ENCODE peak calls at places on chromosomes 3 and 15, in eight cellular contexts. D is neuronal stem cell, C is H7, O is heart left ventricle, J is GM12891, E is tibial nerve, U is ELR, H is GM04504. K is an unnamed sample.

GRCh38 chr3:183328823-183329222 is 75.8 kb downstream of the B3GNT5 start:
- DNase-seq in D (no peak), C (no peak), O (no peak), J (no peak), E (no peak), U (peak; percentile 76), H (no peak), K (no peak)

GRCh38 chr3:197297020-197297419 is 1.4 kb downstream of the DLG1 start:
- DNase-seq in D (no peak), C (no peak), O (no peak), J (no peak), E (no peak), U (peak; percentile 22), H (no peak), K (no peak)

GRCh38 chr15:61364871-61365270 is 135.8 kb upstream of the RORA start:
- DNase-seq in D (peak; percentile 41), C (peak; percentile 48), O (no peak), J (no peak), E (no peak), U (no peak), H (no peak), K (no peak)

GRCh38 chr15:59997070-59997701 is 6.9 kb upstream of the FOXB1 start:
- DNase-seq in D (peak; percentile 95), C (peak; percentile 91), O (no peak), J (no peak), E (no peak), U (no peak), H (no peak), K (no peak)

GRCh38 chr15:79736435-79737000 is 160.3 kb downstream of the MTHFS start:
- DNase-seq in D (no peak), C (no peak), O (no peak), J (no peak), E (no peak), U (no peak), H (no peak), K (no peak)

GRCh38 chr3:120652896-120653545 is 29.0 kb downstream of the HGD start:
- DNase-seq in D (no peak), C (no peak), O (no peak), J (no peak), E (no peak), U (no peak), H (no peak), K (no peak)

GRCh38 chr3:158936530-158937113 is 134.8 kb downstream of the MFSD1 start:
- DNase-seq in D (no peak), C (no peak), O (no peak), J (no peak), E (no peak), U (no peak), H (no peak), K (no peak)

GRCh38 chr15:89812126-89812846 is 2.4 kb downstream of the ANPEP start:
- DNase-seq in D (no peak), C (no peak), O (no peak), J (no peak), E (peak; percentile 64), U (peak; percentile 68), H (peak; percentile 69), K (peak; percentile 78)

GRCh38 chr15:55198706-55199105 is 2.0 kb upstream of the RSL24D1 start:
- DNase-seq in D (no peak), C (no peak), O (no peak), J (no peak), E (no peak), U (no peak), H (no peak), K (no peak)

GRCh38 chr15:99564221-99565030 is 1.4 kb upstream of the MEF2A start:
- DNase-seq in D (no peak), C (peak; percentile 22), O (peak; percentile 38), J (no peak), E (no peak), U (peak; percentile 24), H (no peak), K (peak; percentile 59)

GRCh38 chr3:164452707-164453106 is 625.6 kb downstream of the SI start:
- DNase-seq in D (no peak), C (no peak), O (no peak), J (no peak), E (no peak), U (peak; percentile 56), H (peak; percentile 72), K (no peak)

GRCh38 chr15:58049520-58050227 is 15.8 kb downstream of the ALDH1A2 start:
- DNase-seq in D (no peak), C (no peak), O (no peak), J (no peak), E (no peak), U (no peak), H (no peak), K (no peak)

GRCh38 chr3:192833177-192833890 is 84.3 kb downstream of the MB21D2 start:
- DNase-seq in D (no peak), C (no peak), O (no peak), J (no peak), E (no peak), U (peak; percentile 83), H (peak; percentile 57), K (no peak)

GRCh38 chr3:177443469-177443868 is 246.2 kb upstream of the TBL1XR1 start:
- DNase-seq in D (no peak), C (no peak), O (no peak), J (no peak), E (no peak), U (peak; percentile 34), H (no peak), K (no peak)

GRCh38 chr3:32857921-32858320 is 40.1 kb downstream of the TRIM71 start:
- DNase-seq in D (no peak), C (no peak), O (no peak), J (no peak), E (no peak), U (no peak), H (no peak), K (no peak)

GRCh38 chr15:40832903-40833302 is 4.4 kb upstream of the PPP1R14D start:
- DNase-seq in D (no peak), C (no peak), O (no peak), J (no peak), E (no peak), U (no peak), H (no peak), K (peak; percentile 13)

GRCh38 chr3:196166741-196167140 is 44.5 kb downstream of the ZDHHC19 start:
- DNase-seq in D (no peak), C (no peak), O (no peak), J (no peak), E (no peak), U (no peak), H (no peak), K (peak; percentile 9)

GRCh38 chr15:36177590-36178281 is 401.7 kb upstream of the CDIN1 start:
- DNase-seq in D (no peak), C (no peak), O (no peak), J (no peak), E (no peak), U (no peak), H (peak; percentile 66), K (no peak)

GRCh38 chr3:132595036-132595435 is 2.0 kb upstream of the ACKR4 start:
- DNase-seq in D (peak; percentile 5), C (peak; percentile 2), O (no peak), J (no peak), E (no peak), U (peak; percentile 85), H (peak; percentile 42), K (no peak)

GRCh38 chr3:149501524-149501923 is 27.0 kb downstream of the TM4SF4 start:
- DNase-seq in D (no peak), C (no peak), O (no peak), J (no peak), E (no peak), U (peak; percentile 63), H (no peak), K (no peak)

GRCh38 chr15:86522721-86523120 is 443.1 kb downstream of the AGBL1 start:
- DNase-seq in D (no peak), C (no peak), O (no peak), J (no peak), E (no peak), U (no peak), H (no peak), K (no peak)

GRCh38 chr15:31069360-31070000 is 32.0 kb downstream of the TRPM1 start:
- DNase-seq in D (no peak), C (no peak), O (no peak), J (no peak), E (no peak), U (no peak), H (no peak), K (no peak)

GRCh38 chr3:100354850-100355249 is 20.3 kb downstream of the NIT2 start:
- DNase-seq in D (no peak), C (no peak), O (no peak), J (no peak), E (no peak), U (no peak), H (no peak), K (no peak)

GRCh38 chr15:96093063-96093462 is 237.4 kb upstream of the NR2F2 start:
- DNase-seq in D (no peak), C (no peak), O (no peak), J (no peak), E (no peak), U (no peak), H (no peak), K (no peak)

GRCh38 chr15:74995779-74996765 is 709 bp downstream of the SCAMP5 start:
- DNase-seq in D (peak; percentile 35), C (peak; percentile 86), O (peak; percentile 19), J (no peak), E (no peak), U (no peak), H (no peak), K (no peak)

GRCh38 chr3:135040321-135041110 is 245.5 kb downstream of the EPHB1 start:
- DNase-seq in D (no peak), C (no peak), O (no peak), J (no peak), E (no peak), U (no peak), H (no peak), K (no peak)

GRCh38 chr3:17645074-17645698 is 97.2 kb downstream of the TBC1D5 start:
- DNase-seq in D (peak; percentile 40), C (peak; percentile 9), O (peak; percentile 14), J (no peak), E (no peak), U (peak; percentile 76), H (no peak), K (no peak)

GRCh38 chr15:31227954-31228542 is 98.6 kb upstream of the KLF13 start:
- DNase-seq in D (no peak), C (no peak), O (no peak), J (no peak), E (no peak), U (no peak), H (no peak), K (no peak)

GRCh38 chr15:51234181-51234927 is 104.0 kb downstream of the CYP19A1 start:
- DNase-seq in D (no peak), C (no peak), O (no peak), J (no peak), E (no peak), U (no peak), H (no peak), K (no peak)

GRCh38 chr3:127754411-127755304 is 67.7 kb downstream of the MGLL start:
- DNase-seq in D (no peak), C (peak; percentile 59), O (no peak), J (no peak), E (no peak), U (no peak), H (no peak), K (no peak)

GRCh38 chr3:16385151-16385550 is 120.1 kb downstream of the OXNAD1 start:
- DNase-seq in D (no peak), C (no peak), O (no peak), J (no peak), E (no peak), U (no peak), H (no peak), K (no peak)

GRCh38 chr15:67187351-67187854 is 67.1 kb downstream of the AAGAB start:
- DNase-seq in D (no peak), C (peak; percentile 16), O (no peak), J (no peak), E (no peak), U (no peak), H (no peak), K (peak; percentile 63)

GRCh38 chr3:13598926-13599886 is 50.3 kb downstream of the FBLN2 start:
- DNase-seq in D (no peak), C (peak; percentile 70), O (no peak), J (no peak), E (no peak), U (peak; percentile 82), H (peak; percentile 44), K (no peak)

K was measured in psoas muscle.